ENCODE peak calls at places on chromosomes 7 and 10, in six cellular contexts. A is lung; G is globus pallidus; X is activated effector memory CD4-positive, alpha-beta T cell treated with anti-CD3 and anti-CD28 coated beads, Interleukin-2, amount 50 U/mL, for 16 hours; Z is AG04449; B is EH. Q is an unnamed sample.

GRCh38 chr7:84207025-84207424 is 12.4 kb upstream of the SEMA3A start:
- DNase-seq in X (no peak), G (no peak), A (no peak), B (no peak), Z (no peak), Q (peak; percentile 83)

GRCh38 chr10:24397662-24398061 is 188.7 kb downstream of the KIAA1217 start:
- DNase-seq in B (no peak), A (no peak), X (no peak), Z (no peak), G (no peak), Q (no peak)

GRCh38 chr7:100079024-100079560 is 2.4 kb downstream of the ZNF3 start:
- DNase-seq in B (no peak), Z (no peak), X (no peak), A (no peak), G (peak; percentile 94), Q (no peak)

GRCh38 chr10:111856631-111857030 is 326.9 kb downstream of the GPAM start:
- DNase-seq in B (no peak), Z (no peak), X (no peak), G (peak; percentile 4), A (no peak), Q (no peak)

GRCh38 chr7:4134631-4135030 is 547.5 kb upstream of the FOXK1 start:
- DNase-seq in B (no peak), X (peak; percentile 36), A (no peak), G (no peak), Z (no peak), Q (no peak)

GRCh38 chr7:69677054-69677847 is 79.0 kb downstream of the AUTS2 start:
- DNase-seq in A (no peak), X (no peak), B (no peak), Z (no peak), G (no peak), Q (no peak)

GRCh38 chr7:22663319-22663718 is 63.7 kb upstream of the IL6 start:
- DNase-seq in A (no peak), X (no peak), G (peak; percentile 8), B (peak; percentile 79), Z (no peak), Q (no peak)

GRCh38 chr7:77691892-77692491 is 4.3 kb upstream of the RSBN1L start:
- DNase-seq in G (no peak), A (no peak), Z (no peak), B (no peak), X (no peak), Q (no peak)

GRCh38 chr7:1533569-1534329 is 3.2 kb downstream of the MAFK start:
- DNase-seq in X (no peak), B (peak; percentile 95), Z (peak; percentile 65), G (no peak), A (no peak), Q (no peak)

GRCh38 chr7:13778967-13779366 is 210.5 kb downstream of the ETV1 start:
- DNase-seq in X (no peak), B (peak; percentile 1), A (peak; percentile 44), Z (no peak), G (no peak), Q (no peak)

GRCh38 chr7:108316708-108317107 is 139.5 kb downstream of the NRCAM start:
- DNase-seq in A (no peak), X (no peak), B (no peak), Z (no peak), G (no peak), Q (no peak)

GRCh38 chr10:30911303-30911863 is 120.3 kb downstream of the ZNF438 start:
- DNase-seq in A (no peak), X (no peak), Z (no peak), B (peak; percentile 2), G (no peak), Q (no peak)

GRCh38 chr10:97039538-97040247 is 146.1 kb downstream of the SLIT1 start:
- DNase-seq in G (no peak), B (no peak), X (no peak), A (no peak), Z (no peak), Q (no peak)

GRCh38 chr7:14637968-14638367 is 264.6 kb downstream of the DGKB start:
- DNase-seq in G (no peak), Z (no peak), A (no peak), X (no peak), B (no peak), Q (no peak)

GRCh38 chr10:22727663-22728062 is 13.3 kb upstream of the PIP4K2A start:
- DNase-seq in Z (no peak), A (no peak), G (no peak), X (no peak), B (no peak), Q (no peak)

GRCh38 chr10:35506741-35507140 is 98.4 kb upstream of the GJD4 start:
- DNase-seq in X (no peak), B (no peak), G (no peak), A (no peak), Z (no peak), Q (no peak)

GRCh38 chr7:134075799-134076198 is 51.3 kb upstream of the LRGUK start:
- DNase-seq in X (no peak), Z (no peak), A (no peak), G (no peak), B (no peak), Q (no peak)

GRCh38 chr7:36406156-36406555 is 16.5 kb downstream of the ANLN start:
- DNase-seq in X (no peak), G (peak; percentile 98), B (no peak), Z (no peak), A (no peak), Q (peak; percentile 7)

GRCh38 chr10:88116491-88116890 is 253.1 kb downstream of the PTEN start:
- DNase-seq in Z (no peak), B (peak; percentile 86), A (no peak), G (no peak), X (no peak), Q (no peak)

GRCh38 chr10:96271017-96271815 is at the start of gene BLNK:
- DNase-seq in G (peak; percentile 63), A (peak; percentile 91), X (no peak), Z (no peak), B (peak; percentile 6), Q (no peak)

GRCh38 chr10:43913676-43914235 is 265.1 kb upstream of the ZNF32 start:
- DNase-seq in G (no peak), X (no peak), Z (no peak), A (no peak), B (peak; percentile 76), Q (no peak)

GRCh38 chr7:77727936-77728701 is 31.9 kb downstream of the RSBN1L start:
- DNase-seq in X (no peak), Z (no peak), B (peak; percentile 77), G (no peak), A (no peak), Q (peak; percentile 3)

GRCh38 chr10:126059101-126059826 is 162.9 kb downstream of the FANK1 start:
- DNase-seq in G (no peak), X (no peak), B (peak; percentile 86), Z (peak; percentile 86), A (no peak), Q (no peak)

GRCh38 chr10:79142064-79142491 is 73.3 kb downstream of the ZMIZ1 start:
- DNase-seq in B (peak; percentile 69), X (no peak), G (no peak), Z (no peak), A (no peak), Q (no peak)

GRCh38 chr7:45923290-45923689 is 2.2 kb upstream of the IGFBP3 start:
- DNase-seq in B (peak; percentile 79), G (peak; percentile 56), A (peak; percentile 73), X (peak; percentile 75), Z (no peak), Q (no peak)

Q was measured in iPS DF 19.7.